ENCODE peak calls at places on chromosomes 5 and 9, in ten cellular contexts. G is A673, Y is cardiac fibroblast, V is upper lobe of left lung, E is right atrium auricular region, Z is AG04450, D is bronchial epithelial cell, K is left lung, Q is kidney epithelial cell, F is foreskin fibroblast. P is an unnamed sample.

GRCh38 chr5:180648658-180649296 is 623 bp downstream of the FLT4 start:
- DNase-seq in G (no peak), Y (no peak), V (no peak), E (no peak), Z (no peak), D (no peak), K (no peak), Q (no peak), F (no peak), P (no peak)

GRCh38 chr9:79257671-79258410 is 313.9 kb upstream of the TLE4 start:
- DNase-seq in G (no peak), Y (no peak), V (no peak), E (no peak), Z (no peak), D (no peak), K (no peak), Q (no peak), F (no peak), P (no peak)

GRCh38 chr9:219670-220365 is 5.2 kb downstream of the DOCK8 start:
- DNase-seq in G (no peak), Y (no peak), V (peak; percentile 49), E (no peak), Z (no peak), D (no peak), K (peak; percentile 58), Q (no peak), F (no peak), P (no peak)

GRCh38 chr5:16673241-16673998 is 56.6 kb upstream of the RETREG1 start:
- DNase-seq in G (no peak), Y (no peak), V (no peak), E (no peak), Z (no peak), D (no peak), K (no peak), Q (no peak), F (no peak), P (no peak)

GRCh38 chr5:10507575-10508024 is 56.3 kb upstream of the ANKRD33B start:
- DNase-seq in G (no peak), Y (no peak), V (no peak), E (no peak), Z (no peak), D (no peak), K (no peak), Q (no peak), F (peak; percentile 33), P (no peak)

GRCh38 chr5:32628049-32628803 is 42.9 kb downstream of the SUB1 start:
- DNase-seq in G (no peak), Y (peak; percentile 56), V (no peak), E (peak; percentile 62), Z (peak; percentile 30), D (no peak), K (no peak), Q (no peak), F (no peak), P (no peak)

GRCh38 chr5:135887447-135887864 is 8.2 kb downstream of the IL9 start:
- DNase-seq in G (peak; percentile 77), Y (peak; percentile 72), V (peak; percentile 53), E (peak; percentile 40), Z (peak; percentile 39), D (peak; percentile 65), K (peak; percentile 49), Q (peak; percentile 18), F (peak; percentile 84), P (peak; percentile 5)

GRCh38 chr5:158351485-158352140 is 492.7 kb upstream of the CLINT1 start:
- DNase-seq in G (no peak), Y (no peak), V (no peak), E (no peak), Z (no peak), D (no peak), K (no peak), Q (no peak), F (no peak), P (no peak)

GRCh38 chr5:130796902-130797301 is 368.2 kb downstream of the HINT1 start:
- DNase-seq in G (no peak), Y (no peak), V (no peak), E (no peak), Z (no peak), D (no peak), K (no peak), Q (no peak), F (no peak), P (no peak)

GRCh38 chr9:37324691-37325490 is 97.6 kb upstream of the GRHPR start:
- DNase-seq in G (no peak), Y (no peak), V (no peak), E (no peak), Z (no peak), D (no peak), K (no peak), Q (no peak), F (no peak), P (no peak)

DNA sequence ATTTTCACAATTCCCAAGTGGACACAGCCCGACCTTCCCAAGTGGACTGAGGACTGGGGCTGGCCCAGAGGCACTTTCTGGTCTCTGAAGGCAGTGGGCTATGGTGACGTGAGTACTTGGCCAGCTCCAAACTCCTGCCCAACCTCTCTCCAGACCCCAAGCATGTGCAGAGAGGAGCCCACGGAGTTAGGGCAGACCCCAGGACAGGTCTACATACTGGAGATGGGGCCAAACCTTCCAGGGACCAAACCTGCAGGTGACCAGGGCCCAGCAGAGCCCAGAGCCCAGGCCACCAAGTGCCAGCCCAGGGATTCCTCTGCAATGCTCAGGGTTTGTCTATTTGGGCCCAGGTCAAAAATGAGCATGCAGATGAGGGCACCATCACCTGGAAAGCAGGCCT is 15.3 kb downstream of the BRD3 start:
- DNase-seq in G (no peak), Y (no peak), V (no peak), E (no peak), Z (no peak), D (no peak), K (no peak), Q (no peak), F (no peak), P (no peak)
- H3K4me3 ChIP-seq in G (no peak overlapping the region), Y (no peak overlapping the region), V (no peak overlapping the region), E (no peak overlapping the region), Z (no peak overlapping the region), D (no peak overlapping the region), K (no peak overlapping the region), Q (no peak overlapping the region), F (no peak overlapping the region), P (no peak overlapping the region)

DNA sequence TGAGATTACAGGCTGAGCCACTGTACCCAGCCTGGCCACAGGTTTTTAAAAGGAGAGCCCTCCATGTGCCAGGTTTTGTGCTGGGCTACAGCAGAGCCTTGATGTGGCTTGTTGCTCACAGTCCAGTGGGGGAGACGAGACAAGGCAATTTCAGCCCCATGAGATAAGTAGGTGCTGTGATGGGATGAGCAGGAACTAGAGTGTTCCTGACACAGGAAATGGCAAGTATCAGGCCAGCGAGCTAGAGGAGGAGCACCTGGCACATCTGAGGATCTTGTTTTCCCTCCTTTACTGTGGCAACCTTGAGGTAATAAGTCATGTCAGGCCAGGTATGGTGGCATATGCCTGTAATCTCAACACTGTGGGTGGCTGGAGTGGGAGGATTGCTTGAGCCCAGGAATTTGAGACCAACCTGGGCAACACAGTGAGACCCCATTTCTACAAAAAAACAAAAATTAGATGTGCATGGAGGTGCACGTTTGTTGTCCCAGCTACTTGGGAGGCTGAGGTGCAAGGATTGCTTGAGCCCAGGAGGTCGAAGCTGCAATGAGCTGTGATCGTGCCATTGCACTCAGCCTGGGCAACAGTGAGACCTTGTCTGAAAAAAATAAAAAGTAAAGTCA is 3.8 kb upstream of the ZDHHC12 start:
- DNase-seq in G (no peak), Y (no peak), V (no peak), E (no peak), Z (no peak), D (no peak), K (no peak), Q (no peak), F (no peak), P (no peak)
- TF ChIP-seq CTCF in G (no peak), Y (no peak), V (no peak), E (no peak), Z (no peak), D (no peak), K (no peak), Q (no peak), F (no peak), P (no peak)

DNA sequence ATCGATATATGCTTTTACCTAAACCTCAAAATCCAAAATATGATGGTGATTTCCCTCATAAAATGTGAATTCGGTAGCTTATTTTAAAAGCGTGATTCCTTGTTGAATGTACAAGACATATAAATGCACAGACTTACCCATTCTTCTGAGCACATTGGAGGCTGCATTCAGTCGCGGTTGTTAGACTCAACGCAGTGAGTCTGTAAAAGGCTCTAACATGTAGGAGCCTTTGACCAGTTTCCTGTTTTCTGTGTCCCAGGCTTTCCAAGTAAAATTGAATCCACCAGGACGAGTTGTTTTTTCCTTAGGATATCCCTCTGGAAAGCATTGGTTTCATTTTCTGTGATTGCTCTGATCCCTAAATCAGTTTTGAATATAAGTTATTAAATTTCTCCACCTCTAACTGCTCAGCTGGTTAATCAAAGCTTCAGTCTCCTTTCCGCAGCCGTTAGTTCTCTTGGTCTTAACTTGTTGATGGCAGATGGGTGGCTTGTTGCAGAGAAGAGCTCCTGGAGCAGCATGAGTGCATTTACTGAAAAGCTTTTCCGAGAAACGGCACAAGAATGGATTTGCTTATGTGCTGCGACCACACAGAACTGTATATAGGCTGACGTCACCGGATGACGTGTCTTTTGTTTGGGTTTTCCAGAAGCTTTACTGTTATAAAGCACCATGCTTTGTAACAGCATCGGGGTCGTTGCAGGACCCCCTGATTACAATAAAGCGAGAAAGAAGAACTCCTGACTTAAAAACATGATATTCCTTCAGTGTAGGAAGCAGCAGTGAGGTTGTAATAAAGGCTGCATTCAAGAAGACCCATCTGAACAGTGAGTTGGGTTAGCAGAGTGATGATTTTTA is at the start of gene LRRTM2:
- DNase-seq in G (peak; percentile 82), Y (peak; percentile 54), V (no peak), E (no peak), Z (peak; percentile 85), D (peak; percentile 69), K (no peak), Q (peak; percentile 56), F (peak; percentile 93), P (no peak)
- H3K4me3 ChIP-seq in G (peak within 1 kb of the TSS; percentile 34), Y (no peak within 1 kb of the TSS), V (no peak within 1 kb of the TSS), E (no peak within 1 kb of the TSS), Z (peak within 1 kb of the TSS; percentile 58), D (no peak within 1 kb of the TSS), K (no peak within 1 kb of the TSS), Q (peak within 1 kb of the TSS; percentile 21), F (peak within 1 kb of the TSS; percentile 24), P (no peak within 1 kb of the TSS)

GRCh38 chr9:98118640-98119601 is at the start of gene TRIM14:
- DNase-seq in G (peak; percentile 57), Y (peak; percentile 63), V (peak; percentile 75), E (no peak), Z (peak; percentile 3), D (peak; percentile 26), K (peak; percentile 83), Q (no peak), F (peak; percentile 83), P (no peak)
- TF ChIP-seq CTCF in G (no peak), Y (peak; percentile 23), V (peak; percentile 13), E (no peak), Z (peak; percentile 40), D (peak; percentile 12), K (no peak), Q (peak; percentile 27), F (peak; percentile 8), P (peak; percentile 27)

GRCh38 chr5:173053041-173053440 is 3.1 kb upstream of the CREBRF start:
- DNase-seq in G (no peak), Y (no peak), V (no peak), E (no peak), Z (no peak), D (no peak), K (no peak), Q (no peak), F (peak; percentile 35), P (no peak)
- H3K4me3 ChIP-seq in G (no peak overlapping the region), Y (no peak overlapping the region), V (no peak overlapping the region), E (no peak overlapping the region), Z (no peak overlapping the region), D (no peak overlapping the region), K (no peak overlapping the region), Q (no peak overlapping the region), F (no peak overlapping the region), P (no peak overlapping the region)